ENCODE peak calls at places on chromosomes 5 and 9, in five cellular contexts. A, I, N, X and J are unnamed samples.
A peak's percentile ranks its signal among the peaks of the same experiment; 100 is the strongest.

GRCh38 chr9:15357050-15357653 is 50.1 kb upstream of the TTC39B start:
- DNase-seq in A (peak; percentile 66), I (no peak), N (no peak), X (peak; percentile 57), J (no peak)

GRCh38 chr5:52990531-52990925 is 1.4 kb downstream of the ITGA2 start:
- DNase-seq in A (no peak), X (no peak), I (no peak), N (no peak), J (no peak)

GRCh38 chr5:139385061-139385889 is 2.2 kb upstream of the SLC23A1 start:
- DNase-seq in A (peak; percentile 51), I (no peak), N (no peak), X (no peak), J (no peak)

GRCh38 chr9:135536166-135536565 is 9.8 kb upstream of the OBP2A start:
- DNase-seq in N (no peak), I (no peak), A (no peak), X (no peak), J (peak; percentile 39)

GRCh38 chr9:92236915-92237314 is 56.6 kb downstream of the IARS1 start:
- DNase-seq in A (no peak), I (no peak), N (no peak), X (no peak), J (no peak)

GRCh38 chr5:168987540-168988300 is 313.2 kb downstream of the SLIT3 start:
- DNase-seq in A (peak; percentile 75), I (peak; percentile 60), X (peak; percentile 91), N (peak; percentile 89), J (peak; percentile 78)

GRCh38 chr9:133235549-133236222 is 26.6 kb upstream of the OBP2B start:
- DNase-seq in X (peak; percentile 16), A (no peak), N (no peak), I (no peak), J (no peak)

GRCh38 chr5:168404366-168404765 is 81.9 kb upstream of the RARS1 start:
- DNase-seq in A (no peak), X (no peak), N (no peak), I (no peak), J (no peak)

GRCh38 chr9:38432922-38433510 is 8.8 kb upstream of the IGFBPL1 start:
- DNase-seq in X (no peak), I (no peak), N (no peak), A (no peak), J (no peak)

GRCh38 chr5:133859073-133859472 is 109.4 kb downstream of the C5orf15 start:
- DNase-seq in N (peak; percentile 32), X (no peak), A (no peak), I (no peak), J (no peak)

GRCh38 chr9:134240371-134240770 is 76.0 kb upstream of the RNU6ATAC start:
- DNase-seq in X (no peak), I (no peak), A (no peak), N (no peak), J (no peak)

GRCh38 chr5:180468732-180469585 is 25.2 kb upstream of the CNOT6 start:
- DNase-seq in X (no peak), A (no peak), I (no peak), N (peak; percentile 72), J (no peak)

GRCh38 chr9:137969008-137969407 is 91.4 kb downstream of the CACNA1B start:
- DNase-seq in I (no peak), N (no peak), X (no peak), A (no peak), J (peak; percentile 5)

GRCh38 chr9:81618923-81619322 is 70.4 kb downstream of the TLE1 start:
- DNase-seq in I (no peak), N (no peak), A (no peak), X (no peak), J (no peak)

GRCh38 chr9:81621785-81622243 is 67.5 kb downstream of the TLE1 start:
- DNase-seq in I (peak; percentile 89), N (no peak), X (peak; percentile 55), A (no peak), J (no peak)

GRCh38 chr9:81619353-81620008 is 69.9 kb downstream of the TLE1 start:
- DNase-seq in A (no peak), N (no peak), I (no peak), X (no peak), J (no peak)

GRCh38 chr9:81621111-81621510 is 68.2 kb downstream of the TLE1 start:
- DNase-seq in X (no peak), N (no peak), I (peak; percentile 41), A (no peak), J (no peak)

DNA sequence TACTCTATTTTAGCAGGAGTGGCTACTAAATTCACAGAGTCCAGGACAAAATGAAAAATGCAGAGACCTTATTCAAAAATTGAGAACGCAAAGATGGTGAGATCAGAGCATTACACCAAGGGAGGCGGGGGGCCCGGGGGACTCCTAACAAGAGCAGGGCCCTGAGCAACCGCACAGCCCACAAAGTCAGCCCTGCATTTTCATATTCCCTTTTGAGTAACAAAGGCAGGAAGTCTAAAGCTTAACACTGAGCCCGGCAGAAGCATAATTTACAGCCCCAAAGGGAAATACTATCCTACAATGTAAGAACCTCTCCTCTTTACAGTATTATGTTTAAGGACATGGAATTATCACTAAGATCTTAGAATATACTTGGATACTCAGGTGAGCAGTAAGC is 69.3 kb downstream of the TLE1 start:
- DNase-seq in N (no peak), A (no peak), X (no peak), I (no peak), J (no peak)
- H3K4me1 ChIP-seq in N (no peaks in the 10 kb centered on the region), A (no peaks in the 10 kb centered on the region), X (peaks cover 25% of the 10 kb centered on the region), I (peaks cover 25% of the 10 kb centered on the region), J (no peaks in the 10 kb centered on the region)

DNA sequence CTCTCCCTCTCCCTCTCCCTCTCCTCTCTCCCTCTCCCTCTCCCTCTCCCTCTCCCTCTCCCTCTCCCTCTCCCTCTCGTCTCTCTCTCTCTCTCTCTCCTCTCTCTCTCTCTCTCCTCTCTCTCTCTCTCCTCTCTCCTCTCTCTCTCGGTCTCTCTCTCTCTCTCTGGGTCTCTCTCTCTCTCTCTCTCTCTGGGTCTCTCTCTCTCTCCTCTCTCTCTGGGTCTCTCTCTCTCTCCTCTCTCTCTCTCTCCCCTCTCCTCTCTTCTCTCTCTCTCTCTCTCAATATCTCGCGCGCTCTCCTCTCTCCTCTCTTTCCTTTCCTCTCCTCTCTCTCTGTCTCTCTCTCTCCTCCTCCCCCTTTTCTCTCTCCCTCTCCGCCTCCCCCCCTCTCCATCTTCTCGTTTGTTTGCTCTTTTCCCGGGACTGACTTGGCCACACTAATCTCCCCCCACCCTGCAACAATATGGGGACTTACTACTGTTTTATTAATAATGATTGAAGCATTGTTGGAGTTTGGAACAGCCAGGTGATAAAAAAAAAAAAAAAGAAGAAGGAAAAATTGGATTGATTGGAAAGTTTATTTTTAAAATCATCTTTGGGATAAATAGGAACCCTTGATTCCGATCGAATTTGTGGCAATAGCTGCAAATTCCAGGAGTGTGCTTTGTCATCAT is 857 bp upstream of the NR2F1-AS1 start:
- DNase-seq in A (no peak), X (no peak), I (no peak), N (no peak), J (peak; percentile 47)
- H3K4me1 ChIP-seq in A (peaks cover 41% of the 10 kb centered on the region), X (peaks cover 20% of the 10 kb centered on the region), I (peaks cover 19% of the 10 kb centered on the region), N (no peaks in the 10 kb centered on the region), J (no peaks in the 10 kb centered on the region)

GRCh38 chr9:106918825-106919509 is 56.0 kb downstream of the ZNF462 start:
- DNase-seq in X (no peak), N (no peak), A (no peak), I (no peak), J (no peak)

GRCh38 chr9:106920091-106920490 is 57.1 kb downstream of the ZNF462 start:
- DNase-seq in X (no peak), N (no peak), I (no peak), A (no peak), J (no peak)

GRCh38 chr9:106921341-106921899 is 58.5 kb downstream of the ZNF462 start:
- DNase-seq in X (no peak), I (peak; percentile 5), N (no peak), A (peak; percentile 32), J (peak; percentile 75)

GRCh38 chr9:106921989-106922388 is 59.0 kb downstream of the ZNF462 start:
- DNase-seq in I (no peak), X (no peak), N (no peak), A (no peak), J (no peak)

GRCh38 chr9:106920701-106921283 is 57.8 kb downstream of the ZNF462 start:
- DNase-seq in X (no peak), N (no peak), A (peak; percentile 65), I (peak; percentile 20), J (peak; percentile 50)
- H3K4me1 ChIP-seq in X (peaks cover 10% of the 10 kb centered on the region), N (no peaks in the 10 kb centered on the region), A (peaks cover 43% of the 10 kb centered on the region), I (peaks cover 5% of the 10 kb centered on the region), J (peaks cover 52% of the 10 kb centered on the region)

GRCh38 chr5:14710313-14710994 is 45.9 kb downstream of the OTULIN start:
- DNase-seq in N (no peak), X (no peak), A (no peak), I (no peak), J (no peak)
- H3K4me1 ChIP-seq in N (peaks cover 3% of the 10 kb centered on the region), X (no peaks in the 10 kb centered on the region), A (no peaks in the 10 kb centered on the region), I (no peaks in the 10 kb centered on the region), J (peaks cover 12% of the 10 kb centered on the region)

DNA sequence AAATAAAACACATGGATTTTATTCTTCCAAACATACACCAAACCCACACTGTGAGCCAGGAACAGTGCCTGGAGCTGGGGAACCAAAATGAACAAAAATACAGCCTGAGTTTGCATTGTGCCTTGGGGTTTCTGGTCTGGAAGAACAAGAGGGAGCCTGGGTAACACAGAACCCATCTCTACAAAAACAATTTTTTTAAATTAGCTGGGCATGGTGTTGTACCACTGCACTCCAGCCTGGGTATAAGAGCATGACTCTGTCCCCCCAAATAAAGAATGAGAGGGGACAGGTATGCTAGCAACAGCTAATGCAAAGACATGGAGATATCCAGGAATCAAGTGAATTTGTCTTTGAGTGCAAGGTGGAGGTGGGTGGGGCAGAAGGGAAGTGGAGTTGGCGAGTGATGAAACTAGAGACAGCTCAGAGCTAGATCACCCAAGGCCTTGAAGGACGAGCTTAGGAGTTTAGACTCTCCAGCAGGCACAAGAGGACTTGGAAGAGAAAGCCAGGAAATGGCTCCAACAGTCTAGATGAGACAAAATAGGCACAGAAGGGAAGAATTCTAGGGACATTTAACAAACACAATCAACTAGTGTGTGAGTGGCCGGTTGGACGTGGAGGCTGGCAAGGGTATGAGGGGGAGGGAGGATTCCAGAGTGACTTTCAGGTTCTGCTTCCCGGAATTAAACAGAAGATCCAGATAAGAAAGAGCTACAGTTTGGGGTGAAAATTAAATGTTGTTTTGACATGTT is 47.4 kb downstream of the FNBP1 start:
- DNase-seq in X (no peak), N (no peak), A (no peak), I (no peak), J (peak; percentile 31)
- H3K4me1 ChIP-seq in X (no peaks in the 10 kb centered on the region), N (peaks cover 3% of the 10 kb centered on the region), A (peaks cover 22% of the 10 kb centered on the region), I (no peaks in the 10 kb centered on the region), J (peaks cover 15% of the 10 kb centered on the region)

GRCh38 chr5:176524138-176524537 is 13.1 kb downstream of the RNF44 start:
- DNase-seq in X (no peak), N (no peak), A (no peak), I (no peak), J (no peak)
- H3K4me1 ChIP-seq in X (no peaks in the 10 kb centered on the region), N (no peaks in the 10 kb centered on the region), A (no peaks in the 10 kb centered on the region), I (no peaks in the 10 kb centered on the region), J (no peaks in the 10 kb centered on the region)

GRCh38 chr9:129889936-129890717 is 54.9 kb downstream of the USP20 start:
- DNase-seq in A (peak; percentile 69), X (peak; percentile 64), N (no peak), I (no peak), J (no peak)

GRCh38 chr9:129889461-129889935 is 54.2 kb downstream of the USP20 start:
- DNase-seq in A (no peak), X (no peak), I (no peak), N (no peak), J (no peak)

GRCh38 chr9:129888809-129889460 is 53.7 kb downstream of the USP20 start:
- DNase-seq in A (no peak), N (no peak), X (no peak), I (no peak), J (no peak)

GRCh38 chr9:129894106-129894823 is 59.0 kb downstream of the USP20 start:
- DNase-seq in X (no peak), I (no peak), A (no peak), N (peak; percentile 24), J (no peak)

GRCh38 chr9:129891519-129891918 is 56.3 kb downstream of the USP20 start:
- DNase-seq in N (no peak), I (no peak), X (no peak), A (no peak), J (no peak)
- H3K4me1 ChIP-seq in N (no peaks in the 10 kb centered on the region), I (peaks cover 4% of the 10 kb centered on the region), X (peaks cover 10% of the 10 kb centered on the region), A (peaks cover 22% of the 10 kb centered on the region), J (no peaks in the 10 kb centered on the region)